ENCODE peak calls at places on chromosomes 13 and 19, in four cellular contexts. Q is CD8-positive, alpha-beta T cell; U is left ventricle myocardium inferior; I is upper lobe of right lung. B is an unnamed sample.

GRCh38 chr13:89923731-89924130 is 1423.8 kb upstream of the MIR17HG start:
- DNase-seq in I (no peak), Q (no peak), U (no peak), B (no peak)

GRCh38 chr19:10289167-10289835 is 451 bp upstream of the ICAM5 start:
- DNase-seq in I (peak; percentile 86), Q (peak; percentile 64), U (no peak), B (no peak)

GRCh38 chr19:5585461-5586299 is 17.9 kb upstream of the TINCR start:
- DNase-seq in Q (peak; percentile 18), U (no peak), I (no peak), B (peak; percentile 76)

GRCh38 chr13:48318714-48319457 is 15.3 kb downstream of the RB1 start:
- DNase-seq in Q (no peak), U (no peak), I (peak; percentile 71), B (peak; percentile 68)

GRCh38 chr13:39493966-39494365 is 109.0 kb downstream of the LHFPL6 start:
- DNase-seq in U (no peak), Q (no peak), I (no peak), B (no peak)

GRCh38 chr19:9793051-9793591 is 24.6 kb upstream of the ZNF846 start:
- DNase-seq in U (peak; percentile 61), I (peak; percentile 86), Q (peak; percentile 64), B (peak; percentile 82)

GRCh38 chr13:47454986-47455385 is 546.1 kb downstream of the SUCLA2 start:
- DNase-seq in I (no peak), Q (no peak), U (no peak), B (no peak)

GRCh38 chr13:49307365-49307764 is 59.6 kb downstream of the CDADC1 start:
- DNase-seq in U (no peak), I (no peak), Q (no peak), B (no peak)

GRCh38 chr19:6058411-6059201 is 51.7 kb downstream of the RFX2 start:
- DNase-seq in Q (no peak), U (no peak), I (no peak), B (peak; percentile 49)

GRCh38 chr19:10820173-10820572 is 15.8 kb downstream of the TMED1 start:
- DNase-seq in U (no peak), Q (no peak), I (no peak), B (no peak)

GRCh38 chr13:21638319-21639282 is 32.3 kb upstream of the FGF9 start:
- DNase-seq in Q (peak; percentile 22), I (no peak), U (no peak), B (no peak)

GRCh38 chr13:107028751-107029150 is 460.8 kb upstream of the ARGLU1 start:
- DNase-seq in Q (no peak), I (no peak), U (no peak), B (no peak)

GRCh38 chr19:1122021-1122971 is 18.5 kb downstream of the GPX4 start:
- DNase-seq in I (no peak), U (no peak), Q (no peak), B (no peak)

GRCh38 chr13:33785384-33785783 is 32.6 kb upstream of the RFC3 start:
- DNase-seq in U (no peak), I (no peak), Q (no peak), B (no peak)

GRCh38 chr13:33355470-33355869 is 69.9 kb upstream of the STARD13 start:
- DNase-seq in Q (no peak), I (no peak), U (no peak), B (no peak)

GRCh38 chr13:105956891-105957290 is 578.6 kb downstream of the EFNB2 start:
- DNase-seq in U (no peak), Q (no peak), I (no peak), B (no peak)

GRCh38 chr13:110653271-110653670 is 37.9 kb downstream of the NAXD start:
- DNase-seq in U (no peak), I (no peak), Q (no peak), B (no peak)

GRCh38 chr13:42028113-42028799 is 20.2 kb upstream of the DGKH start:
- DNase-seq in U (no peak), Q (no peak), I (no peak), B (no peak)

GRCh38 chr19:34217952-34218817 is 36.2 kb upstream of the GARRE1 start:
- DNase-seq in I (no peak), Q (peak; percentile 71), U (no peak), B (no peak)

GRCh38 chr13:23707674-23708073 is 137.5 kb downstream of the TNFRSF19 start:
- DNase-seq in Q (no peak), I (no peak), U (no peak), B (no peak)

GRCh38 chr13:67932991-67933390 is 702.9 kb upstream of the PCDH9 start:
- DNase-seq in U (no peak), Q (no peak), I (no peak), B (no peak)

GRCh38 chr19:29878973-29879654 is 62.9 kb upstream of the URI1 start:
- DNase-seq in Q (no peak), U (no peak), I (no peak), B (peak; percentile 78)

GRCh38 chr13:44470623-44471562 is 97.3 kb downstream of the SERP2 start:
- DNase-seq in I (no peak), Q (no peak), U (no peak), B (no peak)

GRCh38 chr13:21476893-21477472 is 17.9 kb upstream of the ZDHHC20 start:
- DNase-seq in U (peak; percentile 77), I (peak; percentile 89), Q (peak; percentile 80), B (peak; percentile 88)

GRCh38 chr19:58261968-58262921 is 16.5 kb upstream of the ZNF8 start:
- DNase-seq in U (no peak), I (no peak), Q (no peak), B (no peak)

GRCh38 chr13:52848455-52849190 is at the start of gene PCDH8:
- DNase-seq in Q (no peak), U (no peak), I (no peak), B (no peak)

GRCh38 chr19:57708641-57709354 is at the start of gene ZNF154:
- DNase-seq in I (peak; percentile 64), U (peak; percentile 21), Q (peak; percentile 48), B (no peak)

GRCh38 chr19:53824134-53824611 is at the start of gene NLRP12:
- DNase-seq in Q (no peak), U (no peak), I (peak; percentile 68), B (no peak)

GRCh38 chr13:97234742-97235141 is 12.6 kb downstream of the MBNL2 start:
- DNase-seq in U (no peak), Q (no peak), I (no peak), B (no peak)

GRCh38 chr13:97231832-97232201 is 9.7 kb downstream of the MBNL2 start:
- DNase-seq in U (no peak), Q (no peak), I (no peak), B (no peak)

GRCh38 chr13:97233499-97233898 is 11.4 kb downstream of the MBNL2 start:
- DNase-seq in U (no peak), Q (no peak), I (no peak), B (no peak)

GRCh38 chr13:97235549-97236206 is 13.5 kb downstream of the MBNL2 start:
- DNase-seq in U (no peak), Q (no peak), I (no peak), B (no peak)

GRCh38 chr13:97234236-97234635 is 12.1 kb downstream of the MBNL2 start:
- DNase-seq in I (no peak), Q (no peak), U (no peak), B (no peak)
- H3K4me3 ChIP-seq in I (no peak overlapping the region), Q (no peak overlapping the region), U (no peak overlapping the region), B (no peak overlapping the region)

GRCh38 chr13:50357136-50357535 is 341.9 kb downstream of the KCNRG start:
- DNase-seq in U (no peak), I (no peak), Q (no peak), B (no peak)

GRCh38 chr13:50358715-50359367 is 343.6 kb downstream of the KCNRG start:
- DNase-seq in I (no peak), U (no peak), Q (no peak), B (no peak)

GRCh38 chr13:50358221-50358620 is 343.0 kb downstream of the KCNRG start:
- DNase-seq in U (no peak), I (no peak), Q (no peak), B (no peak)

GRCh38 chr13:50355797-50356196 is 340.6 kb downstream of the KCNRG start:
- DNase-seq in U (no peak), Q (no peak), I (no peak), B (no peak)

DNA sequence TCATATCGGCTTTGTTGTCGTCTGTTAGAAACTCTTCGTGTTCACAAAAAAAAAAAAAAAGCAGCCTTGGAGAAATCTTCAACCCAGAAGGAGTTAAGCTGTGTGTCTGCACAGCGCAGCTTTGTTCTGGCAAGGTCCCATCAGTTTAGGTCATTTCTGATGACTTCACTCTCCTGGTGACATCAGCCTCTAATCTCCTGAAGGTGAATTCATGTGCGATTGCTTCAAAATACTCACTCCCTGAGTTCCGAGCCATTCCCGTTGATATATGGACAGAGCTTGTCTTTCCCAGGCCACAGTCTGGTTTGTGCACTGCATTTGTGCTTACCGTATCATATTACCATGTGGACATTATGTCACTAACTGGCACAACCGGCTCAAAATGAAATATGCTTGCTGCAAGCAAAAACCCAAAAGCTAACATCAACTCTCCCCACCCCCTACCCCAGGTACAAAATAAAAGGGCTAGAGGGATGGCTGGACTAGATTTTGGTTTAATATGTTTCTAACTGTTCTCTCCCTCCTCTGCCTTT is 342.4 kb downstream of the KCNRG start:
- DNase-seq in U (no peak), Q (no peak), I (no peak), B (no peak)
- H3K4me1 ChIP-seq in U (peaks cover 22% of the 10 kb centered on the region), Q (no peaks in the 10 kb centered on the region), I (peaks cover 12% of the 10 kb centered on the region), B (no peaks in the 10 kb centered on the region)

GRCh38 chr19:47491358-47492136 is 7.5 kb upstream of the KPTN start:
- DNase-seq in U (no peak), Q (no peak), I (no peak), B (no peak)
- H3K36me3 ChIP-seq in U (peaks cover 63% of the 10 kb centered on the region), Q (peaks cover 9% of the 10 kb centered on the region), I (peaks cover 51% of the 10 kb centered on the region), B (peaks cover 2% of the 10 kb centered on the region)

GRCh38 chr19:12984683-12985048 is 10.6 kb upstream of the NFIX start:
- DNase-seq in I (no peak), Q (no peak), U (no peak), B (no peak)

GRCh38 chr19:12982648-12983047 is 12.6 kb upstream of the NFIX start:
- DNase-seq in I (no peak), U (no peak), Q (no peak), B (no peak)

GRCh38 chr19:12984143-12984627 is 11.1 kb upstream of the NFIX start:
- DNase-seq in U (no peak), Q (no peak), I (no peak), B (no peak)

GRCh38 chr19:12983561-12984142 is 11.6 kb upstream of the NFIX start:
- DNase-seq in I (peak; percentile 89), Q (peak; percentile 78), U (peak; percentile 80), B (peak; percentile 93)

GRCh38 chr19:12983091-12983490 is 12.2 kb upstream of the NFIX start:
- DNase-seq in I (no peak), U (no peak), Q (no peak), B (no peak)
- H3K4me3 ChIP-seq in I (peak overlapping the region; percentile 21), U (peak overlapping the region; percentile 58), Q (no peak overlapping the region), B (no peak overlapping the region)